ENCODE peak calls at places on chromosomes 13 and 19, in nine cellular contexts. X is hippocampal formation, Q is thyroid gland, I is hypothalamus, L is T-helper 1 cell, O is HEK293T, Z is EL, G is SW480, W is substantia nigra. V is an unnamed sample.

GRCh38 chr19:42316223-42317211 is 3.4 kb downstream of the TMEM145 start:
- DNase-seq in X (no peak), Q (no peak), I (no peak), L (no peak), O (no peak), Z (peak; percentile 80), G (peak; percentile 61), W (peak; percentile 5), V (no peak)

GRCh38 chr13:98746968-98747367 is 5.5 kb downstream of the SLC15A1 start:
- DNase-seq in X (no peak), Q (no peak), I (no peak), L (no peak), O (no peak), Z (peak; percentile 13), G (no peak), W (no peak), V (no peak)

GRCh38 chr13:28754698-28755545 is 36.2 kb upstream of the SLC46A3 start:
- DNase-seq in X (no peak), Q (peak; percentile 8), I (no peak), L (no peak), O (no peak), Z (peak; percentile 61), G (peak; percentile 83), W (no peak), V (no peak)

GRCh38 chr19:45638930-45639729 is at the start of gene EML2:
- DNase-seq in X (no peak), Q (peak; percentile 57), I (no peak), L (peak; percentile 33), O (no peak), Z (peak; percentile 51), G (peak; percentile 20), W (no peak), V (no peak)

GRCh38 chr13:103356226-103356864 is 290.1 kb upstream of the SLC10A2 start:
- DNase-seq in X (no peak), Q (no peak), I (no peak), L (no peak), O (no peak), Z (no peak), G (no peak), W (no peak), V (no peak)

GRCh38 chr19:46756544-46756888 is 10.3 kb upstream of the STRN4 start:
- DNase-seq in X (no peak), Q (no peak), I (no peak), L (no peak), O (no peak), Z (no peak), G (no peak), W (no peak), V (no peak)

GRCh38 chr13:98922306-98922705 is 55.6 kb downstream of the DOCK9 start:
- DNase-seq in X (no peak), Q (no peak), I (no peak), L (no peak), O (no peak), Z (no peak), G (no peak), W (no peak), V (no peak)

GRCh38 chr19:40461669-40462221 is 3.8 kb downstream of the BLVRB start:
- DNase-seq in X (no peak), Q (no peak), I (no peak), L (no peak), O (no peak), Z (no peak), G (no peak), W (no peak), V (no peak)

V was measured in globus pallidus.